ENCODE peak calls at places on chromosomes 11 and 22, in five cellular contexts. R, J, K, I and B are unnamed samples. For H3K4me1, H3K9me3 and H3K36me3, the result is how much of the 10 kb centered on the place peaks cover.

GRCh38 chr11:129938764-129939163 is 43.4 kb upstream of the NFRKB start:
- DNase-seq in R (no peak), K (no peak), I (no peak), J (no peak), B (no peak)

GRCh38 chr22:27244328-27244727 is 557.2 kb downstream of the MN1 start:
- DNase-seq in K (no peak), J (no peak), R (no peak), I (no peak), B (no peak)

GRCh38 chr11:45665206-45665932 is at the start of gene CHST1:
- DNase-seq in K (peak), R (peak), I (peak), J (peak), B (peak)

GRCh38 chr11:940496-941135 is 14.9 kb downstream of the AP2A2 start:
- DNase-seq in K (no peak), I (no peak), R (no peak), J (no peak), B (no peak)

GRCh38 chr11:16791494-16791961 is 53.1 kb downstream of the C11orf58 start:
- DNase-seq in J (no peak), I (no peak), K (peak), R (no peak), B (no peak)

GRCh38 chr22:48950151-48950915 is 877.3 kb downstream of the BRD1 start:
- DNase-seq in J (no peak), K (no peak), I (no peak), R (peak), B (no peak)

GRCh38 chr22:30575011-30575671 is 676 bp upstream of the GAL3ST1 start:
- DNase-seq in J (peak), R (peak), K (no peak), I (peak), B (peak)

GRCh38 chr11:115721309-115722007 is 217.2 kb upstream of the CADM1 start:
- DNase-seq in I (no peak), J (no peak), K (no peak), R (no peak), B (no peak)

GRCh38 chr11:72840780-72841179 is 26.6 kb downstream of the ATG16L2 start:
- DNase-seq in J (no peak), R (no peak), I (no peak), K (peak), B (no peak)

GRCh38 chr22:20131856-20132685 is 467 bp downstream of the ZDHHC8 start:
- DNase-seq in I (peak), R (peak), K (no peak), J (no peak), B (peak)

GRCh38 chr11:103624708-103625623 is 411.5 kb upstream of the DDI1 start:
- DNase-seq in I (no peak), R (no peak), K (peak), J (no peak), B (no peak)

GRCh38 chr11:78313181-78313788 is 104.3 kb downstream of the GAB2 start:
- DNase-seq in I (no peak), K (peak), R (no peak), J (peak), B (no peak)

GRCh38 chr11:9717719-9718118 is 53.8 kb downstream of the SWAP70 start:
- DNase-seq in I (no peak), J (no peak), K (no peak), R (no peak), B (no peak)

GRCh38 chr11:116312560-116313340 is 460.0 kb downstream of the BUD13 start:
- DNase-seq in R (peak), I (peak), J (peak), K (peak), B (peak)

GRCh38 chr11:130003717-130004001 is 1.0 kb upstream of the PRDM10 start:
- DNase-seq in J (peak), K (no peak), R (no peak), I (no peak), B (no peak)

GRCh38 chr11:115716577-115717214 is 212.5 kb upstream of the CADM1 start:
- DNase-seq in J (no peak), I (no peak), R (no peak), K (no peak), B (no peak)

GRCh38 chr22:45997775-45998637 is 21.0 kb upstream of the WNT7B start:
- DNase-seq in J (no peak), K (no peak), R (no peak), I (peak), B (no peak)

GRCh38 chr11:77109236-77110019 is 6.8 kb downstream of the OMP start:
- DNase-seq in I (no peak), R (no peak), J (no peak), K (no peak), B (no peak)

GRCh38 chr11:90218606-90219005 is 4.2 kb downstream of the CHORDC1 start:
- DNase-seq in K (no peak), R (no peak), J (no peak), I (no peak), B (peak)

GRCh38 chr11:104275992-104276391 is 112.0 kb upstream of the PDGFD start:
- DNase-seq in I (no peak), R (no peak), K (peak), J (no peak), B (no peak)

GRCh38 chr11:118251858-118252652 is at the start of gene MPZL3:
- DNase-seq in R (peak), I (peak), J (peak), K (peak), B (peak)

GRCh38 chr11:35082322-35083180 is 56.4 kb upstream of the CD44 start:
- DNase-seq in R (peak), J (peak), I (no peak), K (peak), B (peak)

GRCh38 chr11:120248551-120249278 is 8.8 kb downstream of the POU2F3 start:
- DNase-seq in J (no peak), K (peak), R (no peak), I (no peak), B (no peak)

GRCh38 chr11:78061921-78062311 is 1.7 kb upstream of the THRSP start:
- DNase-seq in R (no peak), J (no peak), I (no peak), K (no peak), B (no peak)

GRCh38 chr22:46649176-46650077 is 29.2 kb downstream of the GRAMD4 start:
- DNase-seq in K (no peak), J (no peak), R (no peak), I (peak), B (no peak)

GRCh38 chr11:92601048-92601447 is 368.4 kb upstream of the MTNR1B start:
- DNase-seq in R (no peak), K (no peak), J (no peak), I (no peak), B (no peak)

GRCh38 chr11:134261626-134262488 is 8.5 kb downstream of the ACAD8 start:
- DNase-seq in J (no peak), R (no peak), I (no peak), K (no peak), B (no peak)

GRCh38 chr11:117201906-117202305 is 2.7 kb downstream of the TAGLN start:
- DNase-seq in K (no peak), J (no peak), I (no peak), R (no peak), B (no peak)

GRCh38 chr22:29308791-29309262 is 2.4 kb downstream of the GAS2L1 start:
- DNase-seq in K (peak), I (peak), J (no peak), R (no peak), B (no peak)

GRCh38 chr22:49659924-49660315 is 167.8 kb downstream of the BRD1 start:
- DNase-seq in K (no peak), J (no peak), R (no peak), I (no peak), B (no peak)

GRCh38 chr11:64539239-64539638 is 51.8 kb upstream of the SLC22A12 start:
- DNase-seq in K (no peak), J (no peak), I (no peak), R (no peak), B (no peak)

GRCh38 chr22:32897400-32897799 is 95.9 kb downstream of the TIMP3 start:
- DNase-seq in R (no peak), I (no peak), K (peak), J (no peak), B (no peak)

GRCh38 chr11:10304495-10305261 is at the start of gene ADM:
- DNase-seq in J (peak), R (peak), I (peak), K (peak), B (peak)

GRCh38 chr22:19290400-19291217 is 910 bp downstream of the CLTCL1 start:
- DNase-seq in J (no peak), R (no peak), K (no peak), I (peak), B (peak)

GRCh38 chr11:12189543-12190235 is 79.3 kb downstream of the MICAL2 start:
- DNase-seq in R (no peak), K (peak), I (no peak), J (no peak), B (no peak)

GRCh38 chr11:92793189-92793588 is 176.3 kb upstream of the MTNR1B start:
- DNase-seq in K (no peak), R (no peak), I (no peak), J (no peak), B (no peak)

DNA sequence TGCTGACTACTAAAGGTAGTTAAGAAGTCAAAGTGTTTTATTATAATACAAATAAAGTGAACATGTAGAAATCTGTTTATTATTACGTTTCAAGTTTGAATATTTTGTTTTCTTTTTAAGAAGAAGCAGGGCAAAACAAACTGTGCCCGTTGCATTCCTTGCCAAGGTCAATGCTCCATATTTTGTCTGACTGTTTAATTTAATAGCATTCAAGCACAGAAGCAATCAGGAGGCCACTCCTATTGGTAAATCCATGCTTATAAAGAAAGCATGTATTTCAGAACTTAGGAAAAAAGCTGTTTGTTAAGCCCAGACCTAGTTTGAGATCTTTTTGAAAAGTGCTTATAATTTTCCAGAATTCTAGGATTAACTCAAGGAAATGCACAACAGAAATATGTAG is 51.6 kb downstream of the ARHGAP42 start:
- DNase-seq in I (no peak), K (no peak), J (no peak), R (no peak), B (no peak)
- H3K4me1 ChIP-seq in I (under half), K (under half), J (under half), R (under half), B (under half)

DNA sequence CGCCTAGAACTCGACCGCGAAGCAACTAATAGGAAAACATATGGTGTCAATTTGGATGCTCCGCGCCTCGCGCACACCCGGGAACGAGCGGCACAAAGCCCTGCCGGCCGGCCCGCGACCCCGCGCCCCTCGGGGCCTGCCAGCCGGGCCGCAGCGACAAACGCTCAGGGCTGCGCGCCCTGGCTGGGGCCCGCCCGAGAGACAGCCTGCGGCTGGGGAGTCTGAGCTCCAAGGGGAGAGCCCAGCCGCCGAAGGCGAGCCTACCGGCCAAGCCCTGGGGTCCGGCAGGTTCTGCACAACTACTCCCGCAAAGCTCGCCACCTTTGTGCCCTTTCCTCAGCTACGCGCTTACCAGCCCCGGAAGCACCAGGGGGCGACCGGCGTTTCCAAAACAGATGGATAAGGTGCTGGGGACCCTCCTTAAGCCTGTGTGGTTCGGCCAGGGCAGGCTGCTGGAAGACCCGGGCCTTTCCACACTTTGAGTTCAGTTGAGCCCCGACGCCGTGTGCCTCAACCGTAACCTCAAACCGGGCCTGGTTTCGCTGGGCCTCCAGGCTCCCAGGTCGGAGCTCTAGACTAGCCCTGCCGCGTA is 6.0 kb downstream of the PAX6 start:
- DNase-seq in I (no peak), K (no peak), R (no peak), J (no peak), B (no peak)
- H3K9me3 ChIP-seq in I (under half), K (under half), R (under half), J (under half), B (under half)

GRCh38 chr22:34866081-34866480 is 199.9 kb upstream of the ISX start:
- DNase-seq in R (no peak), I (no peak), K (no peak), J (no peak), B (no peak)
- H3K36me3 ChIP-seq in R (under half), I (under half), K (under half), J (under half), B (under half)

DNA sequence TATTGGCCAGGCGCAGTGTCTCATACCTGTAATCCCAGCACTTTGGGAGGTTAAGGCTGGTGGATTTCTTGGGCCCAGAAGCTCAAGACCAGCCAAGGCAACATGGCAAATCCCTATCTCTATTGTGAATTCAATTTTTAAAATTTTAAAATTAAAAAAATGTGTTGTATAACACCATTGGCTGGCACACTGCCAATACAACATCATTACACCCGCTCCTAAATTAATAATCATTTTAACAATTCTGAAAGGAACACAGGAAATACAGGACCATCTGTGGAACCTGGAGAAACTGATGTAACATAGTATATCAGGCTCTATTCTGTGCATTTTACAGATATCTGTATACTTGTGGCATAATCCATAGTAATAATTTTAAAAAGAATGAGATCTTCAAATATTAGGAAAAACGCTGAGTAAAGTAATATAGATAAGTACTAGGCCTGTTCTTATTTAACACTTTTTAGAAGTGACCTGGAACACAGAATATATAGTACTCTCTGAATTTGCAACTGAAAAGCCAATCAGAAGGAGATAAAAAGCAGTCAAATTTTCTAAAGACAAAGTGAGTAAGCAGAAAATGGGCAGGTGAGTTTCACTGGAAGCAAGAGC is 124.3 kb downstream of the APOL5 start:
- DNase-seq in R (no peak), J (no peak), I (no peak), K (no peak), B (no peak)
- H3K4me1 ChIP-seq in R (under half), J (under half), I (under half), K (under half), B (half or more)

DNA sequence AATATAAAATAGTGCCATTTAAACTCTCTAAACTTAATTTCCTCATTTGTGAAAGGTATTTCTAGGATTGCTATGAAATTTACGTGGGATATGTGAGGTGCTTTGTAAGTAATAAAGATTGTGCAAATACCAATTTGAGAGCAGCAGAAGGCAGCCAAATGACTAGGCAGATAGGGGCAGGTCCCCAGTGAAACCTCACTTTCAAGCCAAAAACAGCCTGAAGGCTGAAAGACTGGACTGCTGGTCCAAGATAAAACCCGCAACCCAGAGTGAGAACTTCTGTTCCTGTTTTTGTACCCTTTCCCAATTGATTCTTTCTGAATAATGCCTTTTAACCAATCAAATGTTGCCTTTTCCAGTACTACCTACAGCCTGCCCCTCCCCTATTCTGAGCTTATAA is 7.2 kb downstream of the DTX4 start:
- DNase-seq in K (no peak), I (no peak), R (peak), J (no peak), B (no peak)
- H3K9me3 ChIP-seq in K (under half), I (under half), R (under half), J (under half), B (under half)

DNA sequence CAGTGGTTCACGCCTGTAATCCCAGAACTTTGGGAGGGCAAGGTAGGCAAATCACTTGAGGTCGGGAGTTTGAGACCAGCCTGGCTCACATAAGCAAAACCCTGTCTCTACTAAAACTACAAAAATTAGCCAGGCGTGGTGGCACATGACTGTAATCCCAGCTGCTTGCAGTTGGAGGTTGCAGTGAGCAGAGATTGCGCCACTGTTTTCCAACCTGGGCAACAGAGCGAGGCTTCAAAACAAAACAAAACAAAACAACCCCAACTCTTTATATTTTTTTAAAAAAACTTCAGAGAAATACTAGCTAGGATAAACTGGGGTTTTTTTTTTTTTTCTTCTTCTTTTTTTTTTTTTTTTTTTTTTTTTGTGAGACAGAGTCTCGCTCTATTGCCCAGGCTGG is 31.8 kb upstream of the RAPSN start:
- DNase-seq in J (no peak), R (no peak), K (no peak), I (no peak), B (no peak)
- H3K36me3 ChIP-seq in J (under half), R (under half), K (under half), I (under half), B (under half)

GRCh38 chr22:17241571-17242310 is 22.5 kb upstream of the ADA2 start:
- DNase-seq in R (no peak), J (no peak), K (peak), I (no peak), B (no peak)

GRCh38 chr22:17239156-17239701 is 20.0 kb upstream of the ADA2 start:
- DNase-seq in R (no peak), J (no peak), K (no peak), I (no peak), B (no peak)

GRCh38 chr22:17247832-17248231 is 28.6 kb upstream of the ADA2 start:
- DNase-seq in K (no peak), J (no peak), R (no peak), I (no peak), B (no peak)

GRCh38 chr22:17243524-17243923 is 24.3 kb upstream of the ADA2 start:
- DNase-seq in K (peak), J (no peak), R (no peak), I (no peak), B (no peak)
- H3K4me1 ChIP-seq in K (under half), J (under half), R (under half), I (under half), B (under half)

DNA sequence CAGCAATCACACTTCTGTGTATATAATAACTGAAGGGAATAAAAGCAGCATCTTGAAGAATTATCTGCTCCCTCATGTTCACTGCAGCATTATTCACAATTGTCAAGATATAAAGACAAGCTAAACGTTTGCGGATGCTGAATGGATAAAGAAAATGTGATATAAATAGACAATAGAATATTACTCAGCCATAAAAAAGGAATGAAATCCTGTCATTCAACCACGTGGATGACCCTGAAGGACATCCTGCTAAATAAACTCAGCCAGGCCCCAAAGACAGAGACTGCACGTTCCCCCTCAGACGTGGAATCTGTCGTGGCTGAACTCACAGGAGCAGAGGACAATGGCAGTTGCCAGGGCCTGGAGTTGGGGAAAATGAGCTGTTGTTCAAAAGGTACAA is 9.6 kb downstream of the ZNF195 start:
- DNase-seq in R (no peak), J (no peak), K (no peak), I (no peak), B (no peak)
- H3K9me3 ChIP-seq in R (under half), J (under half), K (under half), I (under half), B (under half)

DNA sequence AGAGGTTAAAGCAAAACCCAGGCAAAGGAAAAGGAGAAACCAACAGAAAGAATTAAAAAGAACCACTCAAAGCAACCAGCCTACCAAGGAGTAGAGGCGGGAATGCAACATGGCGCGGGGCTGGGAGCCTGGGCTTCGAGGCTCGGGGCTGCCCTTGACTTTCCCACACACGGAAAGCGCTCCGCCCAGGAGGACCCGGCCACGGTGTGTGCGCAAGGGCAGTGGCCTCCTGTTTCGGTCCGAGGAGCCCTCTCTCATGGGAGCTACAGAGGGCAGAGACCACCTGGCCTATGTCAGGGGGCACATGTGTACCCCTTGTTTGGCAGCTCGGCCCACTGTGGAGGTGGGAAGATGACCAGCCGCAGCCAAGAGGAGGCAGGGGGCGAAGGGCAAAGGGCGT is 55.9 kb downstream of the APOL1 start:
- DNase-seq in R (no peak), J (no peak), I (no peak), K (no peak), B (no peak)
- H3K36me3 ChIP-seq in R (half or more), J (half or more), I (under half), K (half or more), B (under half)

GRCh38 chr11:65791719-65792213 is 4.9 kb downstream of the OVOL1 start:
- DNase-seq in R (no peak), J (peak), K (peak), I (no peak), B (no peak)
- H3K4me1 ChIP-seq in R (under half), J (under half), K (half or more), I (under half), B (under half)